ENCODE peak calls at places on chromosomes 12 and 14, in five cellular contexts. A, D, Z, G and Y are unnamed samples.

GRCh38 chr14:75310295-75311059 is 31.8 kb downstream of the FOS start:
- DNase-seq in D (peak), A (no peak), G (peak), Z (no peak), Y (peak)

GRCh38 chr12:94938583-94938982 is 64.9 kb downstream of the NDUFA12 start:
- DNase-seq in D (no peak), A (no peak), G (no peak), Z (no peak), Y (no peak)

GRCh38 chr12:116040412-116040811 is 237.1 kb downstream of the MED13L start:
- DNase-seq in D (no peak), A (no peak), Z (no peak), G (no peak), Y (no peak)

GRCh38 chr14:37051153-37051552 is 121.3 kb downstream of the SLC25A21 start:
- DNase-seq in A (no peak), Z (no peak), D (no peak), G (no peak), Y (no peak)

GRCh38 chr14:74945261-74945851 is 10.0 kb downstream of the PGF start:
- DNase-seq in D (no peak), A (no peak), G (peak), Z (no peak), Y (no peak)

GRCh38 chr12:26001530-26001929 is 43.0 kb downstream of the RASSF8 start:
- DNase-seq in G (no peak), A (no peak), Z (no peak), D (no peak), Y (no peak)

GRCh38 chr14:82720931-82721330 is 1187.3 kb upstream of the SEL1L start:
- DNase-seq in Z (no peak), G (peak), D (no peak), A (no peak), Y (no peak)

GRCh38 chr14:104150201-104151027 is 12.0 kb downstream of the KIF26A start:
- DNase-seq in Z (no peak), G (peak), A (no peak), D (no peak), Y (no peak)

GRCh38 chr14:90551070-90551704 is 154.4 kb downstream of the CALM1 start:
- DNase-seq in D (no peak), A (no peak), Z (no peak), G (no peak), Y (no peak)

GRCh38 chr12:22856120-22856699 is 231.2 kb downstream of the ETNK1 start:
- DNase-seq in A (no peak), D (no peak), Z (peak), G (no peak), Y (peak)

GRCh38 chr12:125061229-125061628 is 4.0 kb upstream of the AACS start:
- DNase-seq in Z (no peak), D (no peak), A (no peak), G (no peak), Y (no peak)

GRCh38 chr12:39144613-39145061 is 239.2 kb upstream of the CPNE8 start:
- DNase-seq in D (no peak), Z (no peak), G (no peak), A (no peak), Y (no peak)

GRCh38 chr14:74905595-74906142 is 17.4 kb downstream of the RPS6KL1 start:
- DNase-seq in D (peak), A (peak), Z (no peak), G (peak), Y (no peak)

GRCh38 chr12:68306564-68306963 is 25.6 kb downstream of the MDM1 start:
- DNase-seq in D (no peak), G (no peak), Z (no peak), A (no peak), Y (no peak)

DNA sequence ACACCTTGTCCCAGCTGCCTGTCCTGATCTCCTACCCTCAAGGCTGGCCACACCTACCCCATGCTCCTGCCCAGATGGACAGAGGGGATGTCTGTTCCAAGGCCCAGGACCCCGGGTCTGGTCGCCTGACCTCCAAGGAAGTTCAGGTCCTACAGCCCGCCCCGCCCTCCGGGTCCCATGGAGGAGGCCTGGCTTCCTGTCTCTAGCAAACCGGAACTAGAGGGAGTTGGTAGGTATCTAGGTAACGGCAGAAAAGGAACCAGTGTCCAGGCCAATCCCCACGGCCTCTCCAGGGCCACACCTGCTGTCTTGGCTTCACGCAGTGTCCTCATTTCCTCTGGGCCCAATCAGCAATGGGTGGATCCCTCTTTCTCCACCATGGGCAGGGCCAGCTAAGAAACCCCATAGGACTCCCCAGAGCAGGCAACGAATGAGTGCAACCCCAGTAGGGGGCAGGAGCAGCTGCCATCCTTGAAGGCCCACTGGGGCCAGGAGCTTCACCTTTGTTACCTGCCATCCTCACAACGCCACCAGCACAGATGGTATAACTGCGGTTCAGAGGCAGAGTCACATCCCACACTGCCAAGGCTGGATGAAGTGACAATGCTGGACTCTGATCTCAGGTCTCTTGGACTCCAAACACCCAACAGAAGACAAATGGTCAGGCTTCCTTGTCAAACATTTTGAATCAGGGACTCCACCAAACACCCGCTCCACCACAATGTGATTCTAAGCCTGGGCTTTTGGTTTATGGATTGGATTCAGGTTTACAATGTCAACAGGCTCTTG is 25.1 kb upstream of the RPLP0 start:
- DNase-seq in G (no peak), A (no peak), D (no peak), Z (no peak), Y (no peak)
- H3K4me3 ChIP-seq in G (no peak), A (peak), D (no peak), Z (no peak), Y (no peak)

GRCh38 chr12:89208661-89209096 is 143.6 kb downstream of the DUSP6 start:
- DNase-seq in D (no peak), A (no peak), G (no peak), Z (no peak), Y (peak)
- H3K4me3 ChIP-seq in D (no peak), A (no peak), G (no peak), Z (no peak), Y (no peak)

DNA sequence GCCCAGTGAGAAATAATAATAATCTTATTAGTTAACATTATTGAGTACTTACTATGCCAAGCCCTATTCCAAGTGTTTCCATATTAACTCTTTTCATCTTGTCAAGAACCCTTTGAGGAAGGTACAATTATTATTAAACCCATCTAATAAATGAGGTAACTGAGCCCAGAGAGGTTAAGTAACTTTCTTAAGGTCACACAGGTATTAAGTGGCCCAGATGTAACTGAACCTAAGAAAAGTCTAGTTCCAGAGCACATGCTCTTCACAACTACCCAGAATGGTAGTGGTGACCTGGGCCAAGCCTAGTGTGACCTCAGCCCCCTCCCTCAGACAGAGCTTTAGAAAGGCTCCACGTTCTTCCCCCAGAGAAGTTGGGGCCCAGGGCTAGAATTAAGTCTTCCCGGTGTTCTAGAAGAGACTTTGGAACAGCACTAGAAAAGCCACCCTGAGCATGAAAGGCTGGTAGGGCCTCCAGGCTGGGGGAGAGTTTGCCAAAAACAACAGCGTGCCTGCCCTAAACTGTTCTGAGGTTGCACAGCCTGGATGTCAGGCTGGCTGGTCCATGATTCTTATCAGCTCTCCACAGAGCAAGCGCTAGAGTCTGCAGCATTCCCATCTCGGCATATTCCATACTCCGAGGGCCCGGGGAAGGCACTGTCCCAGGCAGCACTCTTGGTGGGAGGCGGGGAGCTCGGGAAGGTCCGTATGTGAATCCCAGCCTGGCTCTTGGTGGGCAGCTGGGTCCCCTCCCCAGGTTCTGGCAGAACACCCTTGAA is 41.3 kb upstream of the CTDSP2 start:
- DNase-seq in G (peak), A (no peak), D (no peak), Z (no peak), Y (no peak)
- H3K4me3 ChIP-seq in G (peak), A (no peak), D (peak), Z (peak), Y (no peak)

DNA sequence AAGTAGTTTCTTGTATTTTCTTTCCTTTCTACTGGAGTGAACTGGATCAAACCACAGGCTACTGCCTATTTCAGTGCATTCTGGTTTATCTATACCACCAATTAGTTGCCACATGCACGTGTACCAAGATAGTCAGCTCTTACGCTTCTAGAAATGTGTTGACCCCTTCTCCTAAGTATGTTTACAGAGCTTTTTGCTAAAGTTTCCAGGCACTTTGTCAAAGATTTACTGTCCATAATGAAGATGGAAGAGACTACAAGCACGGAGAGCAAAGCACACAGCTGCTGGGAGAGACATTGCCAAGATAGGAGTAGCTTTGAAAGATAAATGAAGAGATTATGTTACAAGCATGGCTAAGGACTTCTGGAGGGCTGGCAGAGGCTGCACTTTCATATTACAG is 59.1 kb upstream of the KITLG start:
- DNase-seq in G (peak), D (no peak), A (no peak), Z (no peak), Y (peak)
- H3K4me3 ChIP-seq in G (peak), D (no peak), A (no peak), Z (no peak), Y (no peak)

DNA sequence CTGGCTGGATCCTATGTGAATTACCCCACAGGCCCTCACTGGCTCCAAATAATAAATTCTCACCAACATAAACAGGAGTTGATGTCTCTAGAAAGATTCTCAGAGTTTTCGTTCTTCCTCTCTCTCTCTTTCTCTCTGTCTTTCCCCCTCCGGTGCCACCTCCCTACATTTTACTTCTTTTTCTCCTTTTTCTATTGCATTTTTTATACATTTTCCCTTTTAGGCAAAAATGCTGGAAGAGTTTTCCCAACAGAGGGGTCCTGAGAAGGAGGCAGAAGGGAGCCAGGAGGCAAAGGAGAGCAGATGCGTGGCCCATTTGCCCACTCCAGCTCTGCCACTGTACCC is 826 bp upstream of the HOXC6 start:
- DNase-seq in G (no peak), Z (no peak), D (no peak), A (no peak), Y (no peak)
- H3K4me3 ChIP-seq in G (no peak), Z (no peak), D (no peak), A (no peak), Y (no peak)

DNA sequence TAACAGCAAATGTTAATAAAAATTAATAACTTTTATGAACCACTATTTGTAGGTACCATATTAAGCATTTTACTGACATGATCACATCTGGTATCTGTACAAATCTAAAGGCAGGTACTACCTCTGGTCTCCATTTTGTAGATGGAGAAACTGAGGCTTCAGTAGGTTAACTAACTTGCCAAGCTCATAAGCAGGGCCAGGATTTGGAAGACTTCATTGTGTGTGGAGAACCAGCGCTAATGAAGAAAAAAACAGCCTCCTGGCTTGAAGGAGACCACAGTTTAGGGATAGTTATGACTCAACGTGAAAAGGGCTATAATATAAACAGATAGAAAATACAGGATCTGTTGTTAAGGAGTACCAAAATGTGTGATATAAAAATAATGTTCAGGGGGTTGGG is 1.0 kb downstream of the NUP37 start:
- DNase-seq in G (no peak), Z (no peak), A (no peak), D (no peak), Y (no peak)
- H3K4me3 ChIP-seq in G (peak), Z (peak), A (peak), D (peak), Y (peak)

GRCh38 chr12:2268478-2269286 is 215.9 kb downstream of the CACNA1C start:
- DNase-seq in G (no peak), D (peak), Z (peak), A (no peak), Y (no peak)
- H3K4me3 ChIP-seq in G (no peak), D (no peak), Z (peak), A (no peak), Y (no peak)

GRCh38 chr12:3750616-3751015 is 2.3 kb downstream of the CRACR2A start:
- DNase-seq in D (no peak), Z (no peak), A (no peak), G (no peak), Y (no peak)
- H3K4me3 ChIP-seq in D (no peak), Z (no peak), A (no peak), G (no peak), Y (no peak)